ENCODE peak calls at places on chromosomes 7 and 10, in eight cellular contexts. S, B, L, X, I, T, Y and O are unnamed samples.

GRCh38 chr10:9081988-9082387 is 1027.5 kb downstream of the GATA3 start:
- ATAC-seq in S (no peak), B (no peak), L (no peak), X (no peak), I (no peak), T (no peak), Y (no peak), O (no peak)

GRCh38 chr10:120990831-120991230 is 139.7 kb downstream of the WDR11 start:
- ATAC-seq in S (no peak), B (no peak), L (no peak), X (no peak), I (no peak), T (no peak), Y (no peak), O (no peak)

GRCh38 chr10:13930123-13930522 is 343.4 kb downstream of the PRPF18 start:
- ATAC-seq in S (no peak), B (no peak), L (no peak), X (no peak), I (no peak), T (no peak), Y (no peak), O (no peak)

GRCh38 chr10:14665304-14665703 is 109.4 kb downstream of the FAM107B start:
- ATAC-seq in S (peak; percentile 76), B (no peak), L (no peak), X (peak; percentile 59), I (no peak), T (no peak), Y (no peak), O (peak; percentile 31)

GRCh38 chr10:16905304-16905703 is 88.1 kb upstream of the RSU1 start:
- ATAC-seq in S (no peak), B (no peak), L (no peak), X (peak; percentile 18), I (no peak), T (no peak), Y (no peak), O (no peak)

GRCh38 chr10:8350250-8350967 is 295.9 kb downstream of the GATA3 start:
- ATAC-seq in S (no peak), B (no peak), L (no peak), X (no peak), I (no peak), T (no peak), Y (no peak), O (no peak)

GRCh38 chr7:147584771-147585193 is 1005.8 kb upstream of the C7orf33 start:
- ATAC-seq in S (no peak), B (no peak), L (peak; percentile 68), X (no peak), I (no peak), T (no peak), Y (no peak), O (no peak)

GRCh38 chr10:94172332-94172731 is 178.6 kb downstream of the PLCE1 start:
- ATAC-seq in S (no peak), B (no peak), L (no peak), X (no peak), I (no peak), T (no peak), Y (peak; percentile 90), O (no peak)

GRCh38 chr7:140085447-140085846 is 22.7 kb upstream of the PARP12 start:
- ATAC-seq in S (no peak), B (no peak), L (no peak), X (no peak), I (no peak), T (no peak), Y (no peak), O (no peak)

GRCh38 chr7:132249591-132249971 is 326.7 kb downstream of the PLXNA4 start:
- ATAC-seq in S (peak; percentile 68), B (peak; percentile 83), L (peak; percentile 93), X (no peak), I (peak; percentile 73), T (peak; percentile 37), Y (peak; percentile 33), O (no peak)

GRCh38 chr7:54802841-54803240 is 43.8 kb upstream of the SEC61G start:
- ATAC-seq in S (no peak), B (no peak), L (no peak), X (no peak), I (peak; percentile 43), T (no peak), Y (peak; percentile 83), O (no peak)

GRCh38 chr7:132177708-132178392 is 398.4 kb downstream of the PLXNA4 start:
- ATAC-seq in S (no peak), B (no peak), L (no peak), X (no peak), I (no peak), T (no peak), Y (peak; percentile 57), O (no peak)

GRCh38 chr7:73703649-73703984 is 15.9 kb downstream of the STX1A start:
- ATAC-seq in S (no peak), B (no peak), L (no peak), X (no peak), I (no peak), T (no peak), Y (no peak), O (peak; percentile 5)

GRCh38 chr10:129496995-129497394 is 30.0 kb downstream of the MGMT start:
- ATAC-seq in S (no peak), B (no peak), L (no peak), X (no peak), I (no peak), T (no peak), Y (no peak), O (no peak)

GRCh38 chr7:140696024-140696678 is 357 bp upstream of the NDUFB2 start:
- ATAC-seq in S (no peak), B (no peak), L (no peak), X (no peak), I (no peak), T (no peak), Y (peak; percentile 89), O (no peak)

GRCh38 chr7:14073988-14074387 is 84.5 kb upstream of the ETV1 start:
- ATAC-seq in S (no peak), B (no peak), L (no peak), X (no peak), I (no peak), T (no peak), Y (no peak), O (no peak)

GRCh38 chr7:34070486-34071323 is 165.4 kb downstream of the BMPER start:
- ATAC-seq in S (no peak), B (no peak), L (no peak), X (no peak), I (no peak), T (no peak), Y (peak; percentile 48), O (no peak)

GRCh38 chr10:44989621-44990301 is 11.0 kb upstream of the ZNF22 start:
- ATAC-seq in S (no peak), B (no peak), L (peak; percentile 50), X (no peak), I (no peak), T (no peak), Y (no peak), O (no peak)

GRCh38 chr7:36312064-36312914 is 77.4 kb upstream of the ANLN start:
- ATAC-seq in S (peak; percentile 96), B (peak; percentile 70), L (peak; percentile 80), X (peak; percentile 98), I (peak; percentile 84), T (peak; percentile 85), Y (no peak), O (no peak)

GRCh38 chr7:18177129-18177814 is 149.6 kb upstream of the PRPS1L1 start:
- ATAC-seq in S (no peak), B (no peak), L (no peak), X (no peak), I (no peak), T (no peak), Y (peak; percentile 17), O (no peak)
- TF ChIP-seq CTCF in S (no peak), B (no peak), L (no peak), X (no peak), I (no peak), T (no peak), Y (no peak), O (no peak)

GRCh38 chr10:49377256-49377655 is 18.6 kb downstream of the DRGX start:
- ATAC-seq in S (no peak), B (no peak), L (no peak), X (no peak), I (no peak), T (no peak), Y (no peak), O (no peak)

GRCh38 chr10:49381111-49381900 is 14.6 kb downstream of the DRGX start:
- ATAC-seq in S (no peak), B (no peak), L (no peak), X (no peak), I (no peak), T (no peak), Y (no peak), O (no peak)

GRCh38 chr10:49382226-49382625 is 13.7 kb downstream of the DRGX start:
- ATAC-seq in S (no peak), B (no peak), L (no peak), X (no peak), I (no peak), T (no peak), Y (no peak), O (no peak)

GRCh38 chr10:49382826-49383225 is 13.1 kb downstream of the DRGX start:
- ATAC-seq in S (no peak), B (no peak), L (no peak), X (no peak), I (no peak), T (no peak), Y (no peak), O (no peak)

DNA sequence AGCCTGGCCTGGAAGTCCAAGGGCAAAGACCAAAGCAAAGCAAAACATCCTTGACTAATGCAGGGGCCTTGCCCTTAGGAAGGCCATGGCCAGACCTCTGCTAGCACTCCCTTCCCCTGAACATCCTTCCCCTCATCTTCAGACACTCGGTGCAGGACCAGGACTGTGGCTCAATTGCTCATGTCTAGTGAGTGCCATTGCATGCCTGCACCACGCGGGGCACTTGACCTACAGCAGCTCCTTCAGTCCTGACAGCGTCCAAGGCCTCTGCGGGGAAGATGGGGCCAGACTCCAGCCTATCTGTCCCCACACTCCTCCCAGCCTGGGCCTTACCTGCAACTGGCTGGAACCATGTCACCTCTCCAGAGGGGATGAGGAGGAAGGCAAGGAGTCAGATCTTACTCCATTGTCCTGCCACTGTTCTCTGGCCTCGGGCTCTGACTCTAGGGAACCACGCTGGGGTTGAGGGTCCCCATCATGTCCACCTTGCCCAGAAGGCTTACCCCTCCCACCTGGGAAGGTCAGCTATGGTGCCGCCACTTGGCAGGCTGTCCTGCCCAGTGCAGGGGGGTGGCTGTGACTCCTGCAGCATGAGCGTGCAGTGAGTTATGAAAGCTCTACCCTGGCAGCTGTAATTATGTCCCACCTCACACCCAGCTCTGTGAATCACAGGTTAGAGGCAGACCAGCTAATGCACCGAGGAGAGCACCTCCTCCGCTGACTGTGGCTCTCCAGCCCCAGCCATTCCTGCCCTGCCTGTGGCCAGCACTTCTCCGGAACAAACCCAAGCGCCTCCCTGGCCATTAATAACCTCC is 16.1 kb downstream of the DRGX start:
- ATAC-seq in S (peak; percentile 28), B (peak; percentile 98), L (peak; percentile 93), X (no peak), I (peak; percentile 96), T (peak; percentile 45), Y (peak; percentile 45), O (no peak)
- TF ChIP-seq CTCF in S (no peak), B (no peak), L (peak; percentile 27), X (no peak), I (peak; percentile 27), T (no peak), Y (peak; percentile 49), O (no peak)

GRCh38 chr10:79305988-79306387 is 41.3 kb upstream of the PPIF start:
- ATAC-seq in S (no peak), B (no peak), L (no peak), X (no peak), I (no peak), T (no peak), Y (no peak), O (no peak)
- TF ChIP-seq CTCF in S (no peak), B (no peak), L (no peak), X (no peak), I (no peak), T (no peak), Y (no peak), O (no peak)

GRCh38 chr7:24725554-24726260 is 31.6 kb downstream of the GSDME start:
- ATAC-seq in S (no peak), B (no peak), L (peak; percentile 75), X (no peak), I (no peak), T (no peak), Y (no peak), O (no peak)
- TF ChIP-seq CTCF in S (no peak), B (no peak), L (no peak), X (no peak), I (no peak), T (no peak), Y (no peak), O (no peak)